ENCODE peak calls at places on chromosomes 12 and 14, in six cellular contexts. One of them, this sample, is unnamed.

GRCh38 chr12:110744697-110745264 is 2.1 kb upstream of the PPP1CC start:
- DNase-seq in H54: peak; percentile 78
- DNase-seq in GM12891: no peak
- DNase-seq in H1: no peak
- DNase-seq in NB4: no peak
- DNase-seq in thyroid gland: no peak
- DNase-seq in this sample: no peak

GRCh38 chr12:52615208-52615868 is 3.0 kb downstream of the KRT73 start:
- DNase-seq in NB4: peak; percentile 22
- DNase-seq in GM12891: no peak
- DNase-seq in H1: no peak
- DNase-seq in thyroid gland: no peak
- DNase-seq in H54: no peak
- DNase-seq in this sample: no peak

GRCh38 chr12:16530268-16530865 is 75.6 kb downstream of the LMO3 start:
- DNase-seq in H54: no peak
- DNase-seq in NB4: no peak
- DNase-seq in H1: no peak
- DNase-seq in GM12891: no peak
- DNase-seq in thyroid gland: no peak
- DNase-seq in this sample: no peak

GRCh38 chr12:91877461-91878230 is 268.0 kb downstream of the BTG1 start:
- DNase-seq in H54: no peak
- DNase-seq in GM12891: no peak
- DNase-seq in thyroid gland: no peak
- DNase-seq in NB4: no peak
- DNase-seq in H1: no peak
- DNase-seq in this sample: no peak

GRCh38 chr12:94704452-94704871 is 54.1 kb upstream of the TMCC3 start:
- DNase-seq in thyroid gland: peak; percentile 20
- DNase-seq in GM12891: no peak
- DNase-seq in NB4: no peak
- DNase-seq in H54: no peak
- DNase-seq in H1: no peak
- DNase-seq in this sample: no peak

GRCh38 chr12:64273527-64274403 is 51.7 kb upstream of the KICS2 start:
- DNase-seq in NB4: peak; percentile 45
- DNase-seq in thyroid gland: no peak
- DNase-seq in GM12891: no peak
- DNase-seq in H54: peak; percentile 30
- DNase-seq in H1: peak; percentile 38
- DNase-seq in this sample: no peak

GRCh38 chr14:102629700-102630365 is 37.4 kb downstream of the RCOR1 start:
- DNase-seq in thyroid gland: no peak
- DNase-seq in GM12891: no peak
- DNase-seq in H54: no peak
- DNase-seq in H1: no peak
- DNase-seq in NB4: peak; percentile 60
- DNase-seq in this sample: no peak

GRCh38 chr14:52918486-52918885 is 32.4 kb downstream of the FERMT2 start:
- DNase-seq in NB4: peak; percentile 57
- DNase-seq in GM12891: peak; percentile 12
- DNase-seq in H1: no peak
- DNase-seq in H54: no peak
- DNase-seq in thyroid gland: no peak
- DNase-seq in this sample: no peak

GRCh38 chr12:129871991-129872969 is 31.5 kb downstream of the TMEM132D start:
- DNase-seq in NB4: no peak
- DNase-seq in GM12891: no peak
- DNase-seq in H54: no peak
- DNase-seq in H1: peak; percentile 64
- DNase-seq in thyroid gland: no peak
- DNase-seq in this sample: no peak

GRCh38 chr12:52004042-52004648 is 2.6 kb upstream of the TAMALIN start:
- DNase-seq in H1: no peak
- DNase-seq in GM12891: no peak
- DNase-seq in NB4: peak; percentile 57
- DNase-seq in H54: peak; percentile 90
- DNase-seq in thyroid gland: peak; percentile 59
- DNase-seq in this sample: peak; percentile 60

GRCh38 chr12:104588048-104588942 is 131.5 kb downstream of the CHST11 start:
- DNase-seq in NB4: no peak
- DNase-seq in GM12891: no peak
- DNase-seq in H1: no peak
- DNase-seq in thyroid gland: peak; percentile 16
- DNase-seq in H54: peak; percentile 44
- DNase-seq in this sample: no peak

GRCh38 chr14:91510171-91511013 is at the start of gene PPP4R3A:
- DNase-seq in NB4: peak; percentile 98
- DNase-seq in thyroid gland: peak; percentile 94
- DNase-seq in H1: peak; percentile 75
- DNase-seq in H54: peak; percentile 90
- DNase-seq in GM12891: peak; percentile 93
- DNase-seq in this sample: peak; percentile 96
- TF ChIP-seq POLR2A in NB4: peak; percentile 76
- TF ChIP-seq POLR2A in thyroid gland: peak; percentile 79
- TF ChIP-seq POLR2A in H1: peak; percentile 95
- TF ChIP-seq POLR2A in H54: peak; percentile 56
- TF ChIP-seq POLR2A in GM12891: peak; percentile 88
- TF ChIP-seq POLR2A in this sample: peak; percentile 11

GRCh38 chr12:6426882-6427671 is 17.7 kb upstream of the CD27 start:
- DNase-seq in H1: no peak
- DNase-seq in thyroid gland: peak; percentile 87
- DNase-seq in NB4: peak; percentile 22
- DNase-seq in H54: no peak
- DNase-seq in GM12891: no peak
- DNase-seq in this sample: no peak
- TF ChIP-seq POLR2A in H1: no peak
- TF ChIP-seq POLR2A in thyroid gland: no peak
- TF ChIP-seq POLR2A in NB4: no peak
- TF ChIP-seq POLR2A in H54: no peak
- TF ChIP-seq POLR2A in GM12891: peak; percentile 21
- TF ChIP-seq POLR2A in this sample: no peak

GRCh38 chr12:122024132-122024785 is 2.6 kb downstream of the BCL7A start:
- DNase-seq in thyroid gland: no peak
- DNase-seq in H1: no peak
- DNase-seq in GM12891: no peak
- DNase-seq in H54: no peak
- DNase-seq in NB4: no peak
- DNase-seq in this sample: no peak

GRCh38 chr12:122022393-122023338 is 982 bp downstream of the BCL7A start:
- DNase-seq in GM12891: no peak
- DNase-seq in H1: no peak
- DNase-seq in NB4: peak; percentile 56
- DNase-seq in H54: no peak
- DNase-seq in thyroid gland: peak; percentile 48
- DNase-seq in this sample: peak; percentile 37

GRCh38 chr12:122021193-122021821 is 377 bp upstream of the BCL7A start:
- DNase-seq in H1: no peak
- DNase-seq in NB4: peak; percentile 34
- DNase-seq in thyroid gland: peak; percentile 49
- DNase-seq in GM12891: no peak
- DNase-seq in H54: no peak
- DNase-seq in this sample: peak; percentile 38

GRCh38 chr12:122021822-122022392 is at the start of gene BCL7A:
- DNase-seq in H1: no peak
- DNase-seq in thyroid gland: peak; percentile 79
- DNase-seq in H54: peak; percentile 71
- DNase-seq in NB4: peak; percentile 63
- DNase-seq in GM12891: no peak
- DNase-seq in this sample: peak; percentile 81

DNA sequence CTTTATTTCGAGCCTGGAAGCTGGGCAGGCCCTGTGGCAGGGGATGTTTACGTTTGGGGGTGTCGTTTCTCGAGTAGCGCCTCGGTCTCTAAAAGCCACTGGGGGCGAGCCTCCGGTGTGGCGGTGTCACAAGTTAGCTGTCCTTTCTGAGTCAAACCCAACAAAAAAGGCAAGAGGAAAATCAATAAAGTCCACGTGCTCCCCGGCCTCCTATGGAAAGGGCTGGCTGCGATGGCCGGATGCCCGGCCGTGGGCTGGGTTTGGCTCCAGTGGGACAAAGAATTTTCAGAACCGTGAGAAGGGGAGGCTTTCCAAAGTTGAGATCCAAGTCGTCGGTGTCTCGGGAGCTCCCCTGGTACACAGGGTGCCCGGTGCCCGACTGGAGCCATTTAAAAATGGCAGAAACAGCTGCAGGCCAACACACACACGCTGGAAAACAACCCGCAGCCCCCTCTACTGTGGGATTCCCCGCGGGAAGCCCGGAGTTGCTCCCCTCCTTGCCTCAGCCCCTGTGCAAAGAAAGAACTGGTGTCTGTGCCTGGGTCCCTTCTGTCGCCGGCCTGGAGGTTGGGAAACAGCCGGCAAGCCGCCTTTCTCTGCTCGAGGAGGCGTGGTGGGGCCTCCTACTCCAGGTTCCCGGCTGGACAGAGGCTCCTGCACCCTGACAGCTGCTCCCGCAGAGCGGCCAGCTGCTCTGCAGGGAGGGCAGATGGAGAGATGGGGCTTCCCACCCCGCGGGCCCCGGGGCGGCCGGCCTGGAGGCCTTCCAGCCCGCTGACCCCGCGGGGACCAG is 1.9 kb downstream of the BCL7A start:
- DNase-seq in H1: no peak
- DNase-seq in H54: no peak
- DNase-seq in NB4: no peak
- DNase-seq in GM12891: no peak
- DNase-seq in thyroid gland: peak; percentile 89
- DNase-seq in this sample: peak; percentile 80
- TF ChIP-seq POLR2A in H1: no peak
- TF ChIP-seq POLR2A in H54: no peak
- TF ChIP-seq POLR2A in NB4: no peak
- TF ChIP-seq POLR2A in GM12891: no peak
- TF ChIP-seq POLR2A in thyroid gland: peak; percentile 49
- TF ChIP-seq POLR2A in this sample: no peak

GRCh38 chr14:20487402-20487742 is 18.0 kb upstream of the RNASE10 start:
- DNase-seq in H54: no peak
- DNase-seq in NB4: no peak
- DNase-seq in H1: no peak
- DNase-seq in GM12891: no peak
- DNase-seq in thyroid gland: no peak
- DNase-seq in this sample: no peak

GRCh38 chr14:20486700-20487401 is 17.6 kb downstream of the PNP start:
- DNase-seq in NB4: peak; percentile 77
- DNase-seq in thyroid gland: no peak
- DNase-seq in H54: no peak
- DNase-seq in H1: no peak
- DNase-seq in GM12891: no peak
- DNase-seq in this sample: no peak

GRCh38 chr14:20478915-20479314 is 9.7 kb downstream of the PNP start:
- DNase-seq in NB4: no peak
- DNase-seq in H1: no peak
- DNase-seq in H54: no peak
- DNase-seq in thyroid gland: no peak
- DNase-seq in GM12891: no peak
- DNase-seq in this sample: no peak

GRCh38 chr14:20485900-20486299 is 16.7 kb downstream of the PNP start:
- DNase-seq in GM12891: no peak
- DNase-seq in H54: no peak
- DNase-seq in NB4: peak; percentile 61
- DNase-seq in H1: no peak
- DNase-seq in thyroid gland: no peak
- DNase-seq in this sample: no peak

GRCh38 chr14:20482382-20482781 is 13.2 kb downstream of the PNP start:
- DNase-seq in NB4: no peak
- DNase-seq in H1: no peak
- DNase-seq in H54: no peak
- DNase-seq in GM12891: no peak
- DNase-seq in thyroid gland: no peak
- DNase-seq in this sample: no peak
- TF ChIP-seq POLR2A in NB4: no peak
- TF ChIP-seq POLR2A in H1: no peak
- TF ChIP-seq POLR2A in H54: no peak
- TF ChIP-seq POLR2A in GM12891: no peak
- TF ChIP-seq POLR2A in thyroid gland: no peak
- TF ChIP-seq POLR2A in this sample: no peak

GRCh38 chr14:95535226-95536021 is 574 bp downstream of the GLRX5 start:
- DNase-seq in thyroid gland: no peak
- DNase-seq in NB4: peak; percentile 37
- DNase-seq in H54: no peak
- DNase-seq in GM12891: no peak
- DNase-seq in H1: no peak
- DNase-seq in this sample: no peak

GRCh38 chr14:95540236-95540635 is 5.4 kb downstream of the GLRX5 start:
- DNase-seq in NB4: no peak
- DNase-seq in H54: no peak
- DNase-seq in GM12891: no peak
- DNase-seq in thyroid gland: no peak
- DNase-seq in H1: no peak
- DNase-seq in this sample: no peak

GRCh38 chr14:95536036-95536577 is 1.3 kb downstream of the GLRX5 start:
- DNase-seq in H1: no peak
- DNase-seq in GM12891: no peak
- DNase-seq in H54: no peak
- DNase-seq in NB4: no peak
- DNase-seq in thyroid gland: no peak
- DNase-seq in this sample: no peak

GRCh38 chr14:95538801-95539509 is 4.1 kb downstream of the GLRX5 start:
- DNase-seq in NB4: no peak
- DNase-seq in thyroid gland: no peak
- DNase-seq in GM12891: no peak
- DNase-seq in H54: no peak
- DNase-seq in H1: no peak
- DNase-seq in this sample: no peak

GRCh38 chr14:95537298-95538089 is 2.6 kb downstream of the GLRX5 start:
- DNase-seq in GM12891: no peak
- DNase-seq in H54: no peak
- DNase-seq in thyroid gland: no peak
- DNase-seq in H1: no peak
- DNase-seq in NB4: no peak
- DNase-seq in this sample: no peak
- TF ChIP-seq POLR2A in GM12891: no peak
- TF ChIP-seq POLR2A in H54: no peak
- TF ChIP-seq POLR2A in thyroid gland: no peak
- TF ChIP-seq POLR2A in H1: no peak
- TF ChIP-seq POLR2A in NB4: no peak
- TF ChIP-seq POLR2A in this sample: no peak

DNA sequence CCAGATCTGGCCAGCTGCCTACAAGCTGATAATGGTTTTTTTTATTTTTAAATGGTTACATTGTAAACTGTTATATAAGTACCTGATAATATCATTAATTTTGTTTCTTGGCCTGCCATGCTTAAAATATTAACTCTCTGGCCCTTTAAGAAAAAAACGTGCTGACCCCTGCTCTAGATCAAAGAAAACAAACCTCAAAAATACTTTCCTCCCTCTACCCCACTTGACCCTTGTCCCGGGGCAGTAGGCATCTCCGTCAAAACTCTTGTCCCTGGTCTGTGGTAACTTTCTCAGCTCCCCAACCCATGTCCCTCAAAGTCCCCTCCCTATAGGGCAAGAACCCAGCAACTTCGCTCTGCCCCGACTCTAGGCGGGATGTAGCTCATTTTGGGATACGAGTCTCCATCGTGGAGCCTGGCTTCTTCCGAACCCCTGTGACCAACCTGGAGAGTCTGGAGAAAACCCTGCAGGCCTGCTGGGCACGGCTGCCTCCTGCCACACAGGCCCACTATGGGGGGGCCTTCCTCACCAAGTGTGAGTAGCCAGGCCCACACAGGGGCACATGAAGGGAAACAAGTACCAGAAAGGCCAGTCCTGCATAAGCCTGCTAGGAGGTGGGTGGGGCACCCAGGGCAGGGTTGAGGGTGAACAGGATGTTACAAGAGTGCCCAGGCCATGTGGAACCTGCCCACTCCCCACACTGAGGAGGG is 3.5 kb downstream of the RDH5 start:
- DNase-seq in thyroid gland: no peak
- DNase-seq in GM12891: no peak
- DNase-seq in H54: no peak
- DNase-seq in NB4: no peak
- DNase-seq in H1: no peak
- DNase-seq in this sample: peak; percentile 33
- TF ChIP-seq POLR2A in thyroid gland: no peak
- TF ChIP-seq POLR2A in GM12891: no peak
- TF ChIP-seq POLR2A in H54: no peak
- TF ChIP-seq POLR2A in NB4: no peak
- TF ChIP-seq POLR2A in H1: no peak
- TF ChIP-seq POLR2A in this sample: no peak

This sample was measured in heart left ventricle.